ENCODE peak calls at places on chromosomes 2 and 18, in ten cellular contexts. F is suprapubic skin, O is adrenal gland, X is GM12878, W is esophagus squamous epithelium, H is IMR-90, G is heart left ventricle, M is transverse colon, B is Peyer's patch, K is spleen. S is an unnamed sample.

GRCh38 chr2:222828572-222828971 is 32.3 kb upstream of the ACSL3 start:
- DNase-seq in F (no peak), H (no peak), X (no peak), W (no peak), K (no peak), M (no peak), G (no peak), O (no peak), B (no peak), S (no peak)

GRCh38 chr18:21735452-21736015 is 5.1 kb upstream of the MIB1 start:
- DNase-seq in F (no peak), K (peak; percentile 81), W (no peak), B (peak; percentile 78), H (peak; percentile 73), G (peak; percentile 20), X (no peak), M (peak; percentile 85), O (no peak), S (no peak)

GRCh38 chr2:200254788-200255187 is 51.7 kb upstream of the SPATS2L start:
- DNase-seq in M (no peak), H (no peak), B (no peak), F (no peak), W (no peak), X (no peak), O (no peak), K (no peak), G (no peak), S (no peak)

GRCh38 chr18:35775887-35776286 is 194.3 kb downstream of the GALNT1 start:
- DNase-seq in B (no peak), H (peak; percentile 9), G (no peak), F (no peak), O (no peak), K (no peak), X (no peak), W (no peak), M (no peak), S (no peak)

GRCh38 chr18:26233208-26233607 is 7.0 kb downstream of the TAF4B start:
- DNase-seq in G (no peak), O (no peak), H (no peak), W (no peak), M (no peak), B (no peak), K (no peak), F (no peak), X (no peak), S (no peak)

GRCh38 chr2:111053266-111053665 is 67.4 kb upstream of the BCL2L11 start:
- DNase-seq in X (no peak), W (no peak), B (no peak), O (no peak), M (no peak), H (no peak), F (no peak), K (no peak), G (no peak), S (no peak)

GRCh38 chr2:184685999-184686841 is 87.9 kb downstream of the ZNF804A start:
- DNase-seq in B (no peak), F (no peak), G (no peak), W (no peak), K (peak; percentile 54), H (no peak), X (no peak), M (no peak), O (no peak), S (no peak)

GRCh38 chr2:25311866-25312575 is 29.7 kb downstream of the DNMT3A start:
- DNase-seq in K (no peak), X (no peak), B (no peak), G (no peak), O (peak; percentile 79), H (no peak), W (no peak), M (no peak), F (no peak), S (peak; percentile 96)

GRCh38 chr2:66665124-66665984 is 230.4 kb downstream of the MEIS1 start:
- DNase-seq in W (no peak), O (no peak), G (no peak), H (peak; percentile 65), X (no peak), B (no peak), F (no peak), M (no peak), K (no peak), S (no peak)

GRCh38 chr2:20673686-20674308 is 6.9 kb downstream of the GDF7 start:
- DNase-seq in B (no peak), O (no peak), F (no peak), G (no peak), X (no peak), K (no peak), W (no peak), H (no peak), M (no peak), S (no peak)

GRCh38 chr2:30293303-30293912 is 62.1 kb downstream of the LBH start:
- DNase-seq in G (no peak), O (no peak), M (no peak), K (no peak), W (no peak), F (no peak), H (peak; percentile 100), X (no peak), B (no peak), S (peak; percentile 69)

GRCh38 chr2:88838165-88838635 is 146.7 kb downstream of the RPIA start:
- DNase-seq in G (no peak), M (peak; percentile 57), K (peak; percentile 80), H (no peak), X (no peak), W (no peak), F (no peak), B (no peak), O (no peak), S (no peak)

GRCh38 chr2:114001936-114002335 is 112.0 kb downstream of the ACTR3 start:
- DNase-seq in X (no peak), K (no peak), M (no peak), O (no peak), F (no peak), B (no peak), G (no peak), H (no peak), W (no peak), S (no peak)

GRCh38 chr2:237354930-237355329 is 59.0 kb downstream of the COL6A3 start:
- DNase-seq in X (no peak), G (no peak), M (no peak), K (no peak), O (no peak), F (no peak), B (no peak), H (peak; percentile 72), W (no peak), S (peak; percentile 50)

GRCh38 chr2:109172556-109173105 is 43.6 kb downstream of the SH3RF3 start:
- DNase-seq in X (no peak), H (peak; percentile 44), F (no peak), B (no peak), K (no peak), M (no peak), O (peak; percentile 46), W (no peak), G (no peak), S (no peak)

GRCh38 chr2:35199298-35199697 is 1156.3 kb upstream of the CRIM1 start:
- DNase-seq in B (no peak), H (no peak), M (no peak), G (no peak), K (no peak), W (no peak), X (no peak), F (no peak), O (no peak), S (no peak)

GRCh38 chr2:84302513-84303412 is 156.3 kb downstream of the SUCLG1 start:
- DNase-seq in B (no peak), G (peak; percentile 8), W (no peak), F (no peak), H (peak; percentile 43), O (peak; percentile 62), X (peak; percentile 16), M (peak; percentile 58), K (no peak), S (peak; percentile 9)

GRCh38 chr2:134760385-134760784 is 41.6 kb upstream of the TMEM163 start:
- DNase-seq in F (no peak), K (no peak), O (no peak), G (no peak), B (no peak), H (no peak), W (no peak), M (no peak), X (no peak), S (no peak)

GRCh38 chr18:49608892-49609291 is 47.0 kb downstream of the LIPG start:
- DNase-seq in F (no peak), G (no peak), W (no peak), M (no peak), B (no peak), O (no peak), H (no peak), K (no peak), X (no peak), S (no peak)

GRCh38 chr2:98458667-98459380 is 14.2 kb downstream of the INPP4A start:
- DNase-seq in G (no peak), K (peak; percentile 68), X (no peak), F (no peak), M (no peak), H (no peak), B (no peak), W (no peak), O (no peak), S (no peak)
- H3K4me1 ChIP-seq in G (peaks cover 44% of the 10 kb centered on the region), K (peaks cover 70% of the 10 kb centered on the region), X (peaks cover 85% of the 10 kb centered on the region), F (peaks cover 30% of the 10 kb centered on the region), M (peaks cover 35% of the 10 kb centered on the region), H (peaks cover 33% of the 10 kb centered on the region), B (peaks cover 31% of the 10 kb centered on the region), W (peaks cover 84% of the 10 kb centered on the region), O (peaks cover 64% of the 10 kb centered on the region), S (peaks cover 39% of the 10 kb centered on the region)

GRCh38 chr18:55321268-55322175 is 266.5 kb downstream of the TCF4 start:
- DNase-seq in F (peak; percentile 95), X (peak; percentile 75), K (peak; percentile 95), M (peak; percentile 87), W (peak; percentile 29), H (peak; percentile 89), G (peak; percentile 94), O (peak; percentile 97), B (peak; percentile 71), S (peak; percentile 88)
- TF ChIP-seq POLR2A in F (no peak), X (peak; percentile 38), K (peak; percentile 46), M (no peak), W (no peak), H (no peak), G (no peak), O (no peak), B (no peak), S (no peak)

DNA sequence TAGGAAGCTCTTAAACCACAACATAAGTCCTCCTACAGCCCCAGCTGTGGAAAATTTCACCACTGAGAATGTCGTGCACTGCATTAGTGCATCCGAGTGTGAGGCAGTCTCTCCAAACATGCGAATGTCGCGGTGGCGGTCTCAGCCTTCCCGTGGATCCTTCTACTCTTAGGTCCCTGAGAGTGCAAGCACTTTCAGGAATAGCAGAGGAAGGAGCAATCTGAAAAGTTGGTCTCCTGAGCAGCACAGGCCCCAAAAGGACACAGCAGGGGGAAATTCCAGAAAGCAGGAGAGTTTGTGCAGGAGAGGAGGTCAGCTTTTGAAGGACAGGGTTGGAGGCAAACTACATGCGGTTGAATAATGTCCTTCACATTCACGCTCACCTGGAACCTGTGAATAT is 440.5 kb upstream of the SMIM21 start:
- DNase-seq in K (peak; percentile 36), F (no peak), H (no peak), G (no peak), M (no peak), W (no peak), X (no peak), B (no peak), O (no peak), S (no peak)
- H3K27ac ChIP-seq in K (no peak overlapping the region), F (no peak overlapping the region), H (no peak overlapping the region), G (no peak overlapping the region), M (peak overlapping the region; percentile 6), W (no peak overlapping the region), X (no peak overlapping the region), B (no peak overlapping the region), O (no peak overlapping the region), S (no peak overlapping the region)

GRCh38 chr2:42754021-42754775 is 9.7 kb downstream of the OXER1 start:
- DNase-seq in G (no peak), M (no peak), B (no peak), K (peak; percentile 87), X (peak; percentile 76), F (no peak), O (peak; percentile 72), W (no peak), H (peak; percentile 28), S (peak; percentile 90)
- H3K4me1 ChIP-seq in G (peaks cover 16% of the 10 kb centered on the region), M (no peaks in the 10 kb centered on the region), B (peaks cover 12% of the 10 kb centered on the region), K (peaks cover 23% of the 10 kb centered on the region), X (peaks cover 52% of the 10 kb centered on the region), F (peaks cover 34% of the 10 kb centered on the region), O (peaks cover 12% of the 10 kb centered on the region), W (peaks cover 14% of the 10 kb centered on the region), H (no peaks in the 10 kb centered on the region), S (peaks cover 17% of the 10 kb centered on the region)